ENCODE peak calls at places on chromosomes 7 and 10, in six cellular contexts. K is esophagus muscularis mucosa, J is osteoblast, I is endodermal cell, L is lung, Z is SJSA1. F is an unnamed sample.

GRCh38 chr10:119259345-119259744 is 52.0 kb downstream of the GRK5 start:
- DNase-seq in K (no peak), J (no peak), I (no peak), L (no peak), Z (no peak), F (no peak)

GRCh38 chr10:101686133-101686925 is 8.6 kb downstream of the FBXW4 start:
- DNase-seq in K (no peak), J (peak; percentile 76), I (no peak), L (no peak), Z (no peak), F (no peak)

GRCh38 chr10:123013456-123014419 is 4.9 kb downstream of the ACADSB start:
- DNase-seq in K (no peak), J (no peak), I (no peak), L (no peak), Z (no peak), F (no peak)

GRCh38 chr10:111650088-111650487 is 533.5 kb downstream of the GPAM start:
- DNase-seq in K (no peak), J (no peak), I (peak; percentile 72), L (no peak), Z (no peak), F (peak; percentile 9)

GRCh38 chr7:131897016-131897789 is 340.8 kb upstream of the PODXL start:
- DNase-seq in K (no peak), J (peak; percentile 81), I (peak; percentile 93), L (no peak), Z (peak; percentile 77), F (no peak)

GRCh38 chr10:131127610-131128009 is 183.9 kb downstream of the TCERG1L start:
- DNase-seq in K (no peak), J (peak; percentile 9), I (no peak), L (no peak), Z (no peak), F (no peak)

GRCh38 chr10:58625070-58625469 is 112.4 kb downstream of the BICC1 start:
- DNase-seq in K (no peak), J (peak; percentile 23), I (no peak), L (no peak), Z (no peak), F (no peak)

GRCh38 chr7:37916017-37916672 is 472 bp downstream of the SFRP4 start:
- DNase-seq in K (no peak), J (no peak), I (peak; percentile 73), L (no peak), Z (no peak), F (no peak)

GRCh38 chr10:6990891-6991290 is 410.8 kb upstream of the PRKCQ start:
- DNase-seq in K (peak; percentile 4), J (no peak), I (no peak), L (no peak), Z (no peak), F (no peak)

GRCh38 chr10:28177944-28178637 is 124.8 kb downstream of the MPP7 start:
- DNase-seq in K (no peak), J (no peak), I (no peak), L (no peak), Z (no peak), F (no peak)

GRCh38 chr7:151351967-151352366 is 10.4 kb downstream of the NUB1 start:
- DNase-seq in K (no peak), J (no peak), I (no peak), L (no peak), Z (no peak), F (no peak)

GRCh38 chr10:3774814-3775670 is 10.0 kb downstream of the KLF6 start:
- DNase-seq in K (no peak), J (peak; percentile 82), I (peak; percentile 55), L (no peak), Z (peak; percentile 81), F (no peak)

GRCh38 chr7:26891400-26892355 is 27.3 kb upstream of the SKAP2 start:
- DNase-seq in K (no peak), J (no peak), I (no peak), L (no peak), Z (no peak), F (no peak)

GRCh38 chr10:88256013-88256680 is 327.0 kb downstream of the RNLS start:
- DNase-seq in K (peak; percentile 91), J (no peak), I (no peak), L (no peak), Z (no peak), F (no peak)

GRCh38 chr7:38369816-38370493 is 96.5 kb upstream of the TARP start:
- DNase-seq in K (peak; percentile 96), J (peak; percentile 90), I (peak; percentile 97), L (peak; percentile 89), Z (peak; percentile 82), F (peak; percentile 79)

GRCh38 chr10:112842832-112843360 is 107.2 kb upstream of the TCF7L2 start:
- DNase-seq in K (no peak), J (no peak), I (no peak), L (no peak), Z (no peak), F (no peak)

DNA sequence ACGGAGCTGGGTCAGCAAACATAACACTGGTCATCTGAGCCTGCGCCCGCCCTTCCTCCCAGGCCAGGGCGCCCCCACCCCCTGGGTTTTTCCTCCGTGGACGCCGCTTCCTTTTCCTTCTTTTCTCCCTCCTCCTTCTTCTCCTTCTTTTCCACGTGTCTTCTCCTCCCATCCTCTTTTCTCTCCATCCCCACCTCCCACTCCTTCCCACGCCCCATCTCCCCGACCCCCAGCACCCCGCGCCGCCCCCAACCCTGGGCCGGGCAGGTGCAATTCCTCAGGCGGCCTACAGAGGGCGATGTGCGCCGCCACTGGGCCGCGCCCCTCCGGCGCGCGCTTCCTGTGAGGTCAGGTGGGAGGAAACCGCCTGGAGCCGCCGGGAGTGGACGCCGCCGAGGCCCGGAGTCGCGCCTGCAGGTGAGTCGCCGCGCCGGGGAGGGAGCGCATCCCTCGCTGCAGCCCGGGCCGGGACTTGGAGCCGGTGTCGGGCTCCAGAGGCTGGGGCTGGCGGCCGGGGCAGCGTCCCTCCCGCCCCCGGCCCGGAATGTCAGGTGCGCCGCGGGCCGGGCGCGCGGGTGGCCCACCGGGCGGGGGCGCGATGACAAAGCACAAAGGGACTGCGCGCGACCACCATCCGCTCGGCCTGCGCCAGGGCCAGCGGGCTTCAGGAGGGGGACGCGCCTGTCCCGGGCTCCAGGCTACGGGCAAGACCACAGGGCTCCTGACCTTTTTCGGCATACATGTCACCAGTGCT is at the start of gene FAM241B:
- DNase-seq in K (peak; percentile 81), J (peak; percentile 98), I (peak; percentile 93), L (peak; percentile 70), Z (peak; percentile 49), F (peak; percentile 83)
- H3K4me3 ChIP-seq in K (peak within 1 kb of the TSS; percentile 85), J (peak within 1 kb of the TSS; percentile 60), I (peak within 1 kb of the TSS; percentile 93), L (peak within 1 kb of the TSS; percentile 47), Z (peak within 1 kb of the TSS; percentile 34), F (peak within 1 kb of the TSS; percentile 44)

GRCh38 chr7:2105917-2106316 is 126.8 kb downstream of the MAD1L1 start:
- DNase-seq in K (no peak), J (no peak), I (peak; percentile 86), L (no peak), Z (no peak), F (peak; percentile 77)
- H3K4me3 ChIP-seq in K (no peak overlapping the region), J (no peak overlapping the region), I (no peak overlapping the region), L (no peak overlapping the region), Z (no peak overlapping the region), F (no peak overlapping the region)

DNA sequence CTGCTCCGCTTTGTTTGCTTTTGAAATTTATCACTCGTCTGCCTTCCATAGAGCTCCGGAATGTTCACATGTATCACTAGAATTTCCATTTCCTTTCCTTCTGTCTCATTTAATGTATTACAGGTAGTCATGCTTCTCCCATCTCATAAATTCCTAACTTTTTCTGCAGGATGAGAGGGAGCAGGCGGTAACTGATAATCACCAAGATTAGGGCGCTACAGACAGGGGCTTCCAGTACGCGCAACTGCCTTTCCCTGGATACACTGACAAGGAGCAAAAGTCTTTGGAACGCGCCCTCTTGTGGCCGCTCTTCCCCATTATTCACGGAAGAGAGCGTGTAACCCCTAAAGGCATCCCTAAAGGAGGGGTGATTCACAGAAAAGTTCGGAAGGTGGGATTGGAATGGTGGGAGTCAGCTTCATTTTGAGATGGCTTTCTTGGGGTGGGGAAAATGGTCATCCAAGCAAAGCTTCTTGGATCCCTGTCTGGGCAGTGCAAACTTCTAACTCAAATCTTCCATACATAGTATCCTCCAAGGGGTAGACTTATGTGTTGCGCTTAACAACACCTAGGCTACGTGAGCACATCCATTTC is 6.5 kb downstream of the INHBA start:
- DNase-seq in K (peak; percentile 64), J (no peak), I (peak; percentile 92), L (peak; percentile 49), Z (peak; percentile 83), F (peak; percentile 48)
- H3K4me3 ChIP-seq in K (peak overlapping the region; percentile 70), J (peak overlapping the region; percentile 87), I (no peak overlapping the region), L (no peak overlapping the region), Z (peak overlapping the region; percentile 58), F (no peak overlapping the region)

DNA sequence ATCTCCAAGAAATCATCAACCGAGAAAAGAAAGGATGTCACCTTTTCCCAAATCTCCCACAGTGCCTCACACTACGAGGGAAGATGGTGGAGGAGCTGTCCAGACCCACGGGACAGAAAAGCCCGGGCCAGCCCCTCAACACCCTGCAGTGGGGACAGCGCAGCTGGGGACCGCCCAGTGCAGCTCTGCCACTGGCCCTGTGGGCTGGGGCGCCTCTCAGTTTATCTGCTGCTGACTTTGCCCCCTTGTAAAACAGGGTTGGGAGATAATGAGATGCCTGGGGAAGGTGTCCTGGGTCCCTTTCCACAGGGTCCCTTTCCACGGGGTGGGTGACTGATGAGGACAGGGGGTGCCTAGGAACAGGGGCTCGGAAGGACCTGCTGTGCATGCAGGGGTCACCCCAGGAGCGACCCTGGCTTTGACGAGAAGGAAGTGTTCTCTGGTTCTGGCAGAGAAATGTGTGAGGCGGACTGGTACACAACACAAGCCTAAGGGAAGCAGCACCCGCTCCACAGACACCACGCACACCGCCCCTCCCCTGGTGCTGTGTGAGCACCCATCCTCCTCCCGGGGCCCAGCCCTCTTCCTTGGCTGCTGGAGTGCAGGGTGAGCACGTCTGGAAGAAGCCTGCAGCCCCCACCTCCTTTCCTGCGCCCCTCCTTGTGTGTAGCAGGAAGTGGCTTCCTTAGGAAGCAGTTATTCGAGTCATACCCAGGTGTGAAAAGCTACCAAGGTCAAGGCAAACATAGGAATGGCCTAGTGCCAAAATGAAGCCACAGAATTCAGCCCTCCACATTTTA is 339.9 kb downstream of the DNAJB6 start:
- DNase-seq in K (no peak), J (no peak), I (peak; percentile 33), L (no peak), Z (peak; percentile 19), F (no peak)
- H3K4me3 ChIP-seq in K (no peak overlapping the region), J (no peak overlapping the region), I (no peak overlapping the region), L (no peak overlapping the region), Z (no peak overlapping the region), F (no peak overlapping the region)